ENCODE peak calls at places on chromosomes 3 and 15, in four cellular contexts. B is gastrocnemius medialis, Q is transverse colon, J is fibroblast of mammary gland. W is an unnamed sample.

GRCh38 chr15:35023794-35024193 is 35.7 kb upstream of the ZNF770 start:
- DNase-seq in J (peak; percentile 6), Q (no peak), B (no peak), W (no peak)

GRCh38 chr3:28328188-28329151 is 20.1 kb upstream of the ZCWPW2 start:
- DNase-seq in J (peak; percentile 41), B (no peak), Q (no peak), W (peak; percentile 59)

GRCh38 chr15:44028349-44028748 is 166.7 kb downstream of the FRMD5 start:
- DNase-seq in Q (no peak), B (no peak), J (peak; percentile 23), W (no peak)

GRCh38 chr15:38320181-38320580 is 67.5 kb downstream of the SPRED1 start:
- DNase-seq in B (no peak), J (peak; percentile 62), Q (no peak), W (peak; percentile 52)

GRCh38 chr3:52695798-52696649 is 9.6 kb downstream of the GLT8D1 start:
- DNase-seq in B (no peak), J (no peak), Q (no peak), W (no peak)

GRCh38 chr3:124256156-124256555 is 264.2 kb upstream of the ROPN1 start:
- DNase-seq in Q (no peak), J (no peak), B (no peak), W (no peak)

GRCh38 chr15:99019558-99020540 is 12.3 kb upstream of the PGPEP1L start:
- DNase-seq in Q (no peak), B (no peak), J (peak; percentile 88), W (peak; percentile 18)

GRCh38 chr3:36679384-36680200 is 84.8 kb downstream of the DCLK3 start:
- DNase-seq in B (no peak), Q (no peak), J (peak; percentile 91), W (peak; percentile 94)

GRCh38 chr3:29430558-29430971 is 149.7 kb downstream of the RBMS3 start:
- DNase-seq in Q (no peak), B (no peak), J (no peak), W (peak; percentile 81)

GRCh38 chr3:10782011-10782410 is 34.0 kb upstream of the SLC6A11 start:
- DNase-seq in J (no peak), B (no peak), Q (no peak), W (no peak)

GRCh38 chr3:46733026-46733800 is 15.5 kb upstream of the PRSS50 start:
- DNase-seq in Q (no peak), J (peak; percentile 41), B (no peak), W (peak; percentile 21)

GRCh38 chr3:45665101-45665572 is 24.1 kb upstream of the SACM1L start:
- DNase-seq in B (peak; percentile 38), Q (peak; percentile 54), J (peak; percentile 47), W (no peak)

GRCh38 chr3:115351193-115351592 is 204.1 kb upstream of the ZBTB20 start:
- DNase-seq in J (no peak), B (no peak), Q (no peak), W (no peak)

GRCh38 chr3:71628571-71628970 is 45.0 kb upstream of the FOXP1 start:
- DNase-seq in J (peak; percentile 52), Q (no peak), B (no peak), W (no peak)
- TF ChIP-seq CTCF in J (no peak), Q (no peak), B (no peak), W (no peak)

DNA sequence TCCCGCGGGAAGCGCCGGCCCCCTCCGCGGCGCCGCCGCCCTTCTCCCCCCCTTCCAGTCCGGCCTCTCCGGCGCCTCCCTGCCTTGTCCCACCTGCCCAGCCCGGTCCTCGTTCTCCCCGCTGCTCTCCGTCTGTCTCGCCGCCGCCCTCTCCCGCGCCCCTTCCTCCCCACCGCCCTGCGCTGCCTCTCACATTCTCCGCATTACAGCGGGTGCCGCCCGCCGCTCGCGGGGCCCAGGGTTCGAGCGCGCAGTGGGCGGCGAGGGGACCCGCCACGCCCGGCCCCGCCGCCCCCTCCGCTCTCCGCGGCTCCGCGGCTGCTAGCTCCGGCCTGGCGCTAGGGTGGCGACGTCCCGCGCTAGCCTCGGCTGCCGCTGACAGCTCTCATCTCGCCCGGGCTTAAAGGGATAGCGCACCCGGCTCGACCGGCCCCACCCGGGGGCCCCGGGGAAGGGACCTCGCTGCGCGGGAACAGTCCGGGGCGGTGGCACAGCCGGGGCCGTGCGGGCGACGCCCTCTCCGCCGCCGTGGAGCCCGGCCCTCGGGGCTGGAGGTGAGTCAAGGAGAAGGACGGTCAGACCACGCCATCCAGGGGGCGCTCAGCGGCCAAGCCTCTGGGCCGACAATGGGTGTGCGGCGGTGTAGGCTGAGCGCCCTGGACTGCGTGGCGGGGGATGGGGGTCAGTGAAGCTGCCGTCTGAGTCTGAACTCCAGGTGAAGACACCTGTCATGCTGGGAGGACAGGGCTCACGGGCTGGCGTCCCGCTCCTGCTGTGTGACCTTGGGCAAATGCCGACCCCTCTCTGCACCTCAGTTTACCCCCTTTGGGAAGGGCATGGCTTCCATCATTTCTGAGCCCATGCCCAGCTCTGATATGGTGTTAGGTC is 187.4 kb upstream of the LINGO1 start:
- DNase-seq in B (no peak), J (peak; percentile 6), Q (peak; percentile 27), W (no peak)
- H3K4me3 ChIP-seq in B (peak overlapping the region; percentile 15), J (no peak overlapping the region), Q (peak overlapping the region; percentile 20), W (no peak overlapping the region)

GRCh38 chr3:186653984-186654383 is 11.8 kb upstream of the HRG start:
- DNase-seq in B (no peak), Q (no peak), J (no peak), W (no peak)
- TF ChIP-seq CTCF in B (no peak), Q (no peak), J (no peak), W (no peak)

GRCh38 chr3:71414189-71414924 is 169.2 kb downstream of the FOXP1 start:
- DNase-seq in Q (no peak), J (no peak), B (no peak), W (no peak)

GRCh38 chr3:71419369-71419768 is 164.2 kb downstream of the FOXP1 start:
- DNase-seq in Q (no peak), J (no peak), B (no peak), W (no peak)

GRCh38 chr3:71416868-71417267 is 166.7 kb downstream of the FOXP1 start:
- DNase-seq in B (no peak), Q (no peak), J (no peak), W (no peak)

GRCh38 chr3:71413572-71413971 is 170.0 kb downstream of the FOXP1 start:
- DNase-seq in B (no peak), Q (no peak), J (no peak), W (no peak)

GRCh38 chr3:71415708-71416108 is 167.8 kb downstream of the FOXP1 start:
- DNase-seq in J (no peak), B (no peak), Q (no peak), W (no peak)
- H3K4me3 ChIP-seq in J (no peak overlapping the region), B (no peak overlapping the region), Q (no peak overlapping the region), W (no peak overlapping the region)

DNA sequence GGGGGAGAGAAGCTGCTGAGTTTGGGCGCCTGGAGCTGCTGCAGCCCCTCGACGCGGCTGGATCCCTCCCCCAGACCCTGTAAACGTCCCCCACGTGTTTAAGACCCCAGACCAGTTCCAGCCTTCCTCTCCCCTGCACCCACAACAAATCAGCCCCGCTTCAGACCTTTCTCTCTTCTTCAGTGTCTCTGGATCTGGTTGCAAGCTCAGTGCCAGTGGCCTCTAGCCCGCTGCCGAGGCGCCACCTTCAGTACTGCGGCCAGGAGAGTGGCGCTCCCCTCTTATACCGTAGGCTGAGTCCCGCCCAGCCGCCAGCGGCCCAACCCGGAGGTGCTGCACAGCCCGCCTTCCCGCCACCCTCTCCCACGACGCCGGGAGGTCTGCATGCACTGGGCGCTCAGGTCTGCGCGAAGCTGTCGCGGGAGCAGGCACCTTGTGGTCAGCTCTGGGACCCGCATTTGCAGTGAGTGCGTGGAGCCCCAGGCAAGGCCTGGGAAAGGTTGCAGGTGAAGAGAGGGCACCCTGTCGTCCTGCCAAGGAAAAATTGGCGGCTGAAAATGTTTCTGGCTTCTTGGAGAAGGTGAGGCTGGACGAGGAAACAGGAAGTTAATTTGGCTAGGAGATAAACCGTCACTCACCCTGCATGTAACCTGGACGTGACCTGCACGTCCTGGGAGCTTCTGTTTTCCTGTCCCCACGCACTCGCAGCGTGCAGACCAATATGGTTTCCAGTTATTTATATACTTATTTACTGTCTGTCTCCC is at the start of gene C2CD4B:
- DNase-seq in B (no peak), J (no peak), Q (peak; percentile 72), W (no peak)
- TF ChIP-seq CTCF in B (no peak), J (no peak), Q (no peak), W (no peak)

GRCh38 chr15:58746174-58746573 is 3.3 kb downstream of the ADAM10 start:
- DNase-seq in Q (no peak), B (no peak), J (no peak), W (no peak)
- H3K4me3 ChIP-seq in Q (no peak overlapping the region), B (no peak overlapping the region), J (no peak overlapping the region), W (peak overlapping the region; percentile 40)